ENCODE peak calls at places on chromosome 16, in ten cellular contexts. M, W, V, K, U, H, Q, O, N and G are unnamed samples.

GRCh38 chr16:46573834-46574159 is 47.4 kb downstream of the SHCBP1 start:
- DNase-seq in M (no peak), W (no peak), V (no peak), K (no peak), U (no peak), H (no peak), Q (no peak), O (no peak), N (no peak), G (no peak)

GRCh38 chr16:28902909-28903308 is 22.1 kb downstream of the RABEP2 start:
- DNase-seq in M (no peak), W (no peak), V (no peak), K (no peak), U (no peak), H (no peak), Q (no peak), O (no peak), N (no peak), G (no peak)

GRCh38 chr16:21005008-21005407 is 104.4 kb downstream of the LYRM1 start:
- DNase-seq in M (no peak), W (no peak), V (no peak), K (no peak), U (no peak), H (no peak), Q (no peak), O (no peak), N (no peak), G (no peak)

GRCh38 chr16:18003033-18003432 is 333.5 kb downstream of the NPIPA8 start:
- DNase-seq in M (no peak), W (no peak), V (no peak), K (no peak), U (no peak), H (no peak), Q (no peak), O (no peak), N (no peak), G (no peak)

GRCh38 chr16:9311303-9311954 is 220.0 kb downstream of the HAPSTR1 start:
- DNase-seq in M (peak), W (no peak), V (no peak), K (no peak), U (no peak), H (no peak), Q (no peak), O (no peak), N (peak), G (no peak)

GRCh38 chr16:15643453-15644305 is 725 bp upstream of the MARF1 start:
- DNase-seq in M (no peak), W (peak), V (peak), K (no peak), U (peak), H (peak), Q (no peak), O (peak), N (peak), G (no peak)

GRCh38 chr16:84614914-84615813 is 2.7 kb downstream of the COTL1 start:
- DNase-seq in M (no peak), W (no peak), V (no peak), K (no peak), U (no peak), H (no peak), Q (no peak), O (no peak), N (no peak), G (no peak)

GRCh38 chr16:53504665-53505064 is 1.7 kb upstream of the AKTIP start:
- DNase-seq in M (no peak), W (peak), V (no peak), K (no peak), U (no peak), H (peak), Q (no peak), O (peak), N (no peak), G (no peak)

GRCh38 chr16:64478258-64478906 is 643.5 kb downstream of the CDH11 start:
- DNase-seq in M (no peak), W (peak), V (peak), K (no peak), U (no peak), H (peak), Q (no peak), O (no peak), N (no peak), G (no peak)

GRCh38 chr16:28183441-28183840 is 28.3 kb downstream of the XPO6 start:
- DNase-seq in M (no peak), W (no peak), V (no peak), K (no peak), U (no peak), H (no peak), Q (no peak), O (no peak), N (no peak), G (no peak)

GRCh38 chr16:86414991-86415740 is 95.2 kb upstream of the FOXF1 start:
- DNase-seq in M (no peak), W (peak), V (no peak), K (no peak), U (no peak), H (no peak), Q (no peak), O (no peak), N (no peak), G (no peak)

GRCh38 chr16:27520982-27521673 is 28.6 kb downstream of the GTF3C1 start:
- DNase-seq in M (no peak), W (peak), V (no peak), K (no peak), U (no peak), H (peak), Q (no peak), O (no peak), N (no peak), G (no peak)

GRCh38 chr16:87127061-87127765 is 190.0 kb downstream of the C16orf95 start:
- DNase-seq in M (no peak), W (peak), V (no peak), K (no peak), U (peak), H (peak), Q (no peak), O (no peak), N (no peak), G (no peak)

GRCh38 chr16:53098526-53099317 is 43.9 kb downstream of the CHD9 start:
- DNase-seq in M (peak), W (peak), V (no peak), K (peak), U (peak), H (peak), Q (peak), O (peak), N (peak), G (no peak)

DNA sequence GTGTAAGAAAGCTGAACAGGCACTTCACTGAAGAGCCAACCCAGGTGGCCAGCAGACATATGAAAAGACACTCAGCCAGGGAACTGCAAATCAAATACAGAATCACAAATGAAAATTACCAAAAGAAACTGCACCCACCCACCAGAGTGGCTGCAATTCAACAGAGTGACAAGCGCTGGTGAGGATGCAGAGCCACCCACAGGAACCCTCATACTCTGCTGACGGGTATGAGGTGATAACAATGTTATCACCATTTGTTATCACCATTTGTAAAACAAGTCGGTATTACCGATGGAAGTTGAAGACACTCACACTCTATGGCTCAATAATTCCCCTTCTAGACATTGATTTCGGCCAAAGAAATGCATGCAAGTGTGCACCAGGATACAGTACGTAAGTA is 86.4 kb downstream of the ADCY9 start:
- DNase-seq in M (no peak), W (no peak), V (no peak), K (no peak), U (no peak), H (no peak), Q (no peak), O (no peak), N (no peak), G (no peak)
- TF ChIP-seq CTCF in M (no peak), W (no peak), V (no peak), K (no peak), U (no peak), H (no peak), Q (no peak), O (no peak), N (no peak), G (no peak)

GRCh38 chr16:3992297-3993051 is 112.0 kb upstream of the CREBBP start:
- DNase-seq in M (no peak), W (no peak), V (no peak), K (no peak), U (no peak), H (no peak), Q (peak), O (no peak), N (peak), G (no peak)
- TF ChIP-seq CTCF in M (no peak), W (no peak), V (no peak), K (no peak), U (no peak), H (no peak), Q (no peak), O (no peak), N (no peak), G (peak)

DNA sequence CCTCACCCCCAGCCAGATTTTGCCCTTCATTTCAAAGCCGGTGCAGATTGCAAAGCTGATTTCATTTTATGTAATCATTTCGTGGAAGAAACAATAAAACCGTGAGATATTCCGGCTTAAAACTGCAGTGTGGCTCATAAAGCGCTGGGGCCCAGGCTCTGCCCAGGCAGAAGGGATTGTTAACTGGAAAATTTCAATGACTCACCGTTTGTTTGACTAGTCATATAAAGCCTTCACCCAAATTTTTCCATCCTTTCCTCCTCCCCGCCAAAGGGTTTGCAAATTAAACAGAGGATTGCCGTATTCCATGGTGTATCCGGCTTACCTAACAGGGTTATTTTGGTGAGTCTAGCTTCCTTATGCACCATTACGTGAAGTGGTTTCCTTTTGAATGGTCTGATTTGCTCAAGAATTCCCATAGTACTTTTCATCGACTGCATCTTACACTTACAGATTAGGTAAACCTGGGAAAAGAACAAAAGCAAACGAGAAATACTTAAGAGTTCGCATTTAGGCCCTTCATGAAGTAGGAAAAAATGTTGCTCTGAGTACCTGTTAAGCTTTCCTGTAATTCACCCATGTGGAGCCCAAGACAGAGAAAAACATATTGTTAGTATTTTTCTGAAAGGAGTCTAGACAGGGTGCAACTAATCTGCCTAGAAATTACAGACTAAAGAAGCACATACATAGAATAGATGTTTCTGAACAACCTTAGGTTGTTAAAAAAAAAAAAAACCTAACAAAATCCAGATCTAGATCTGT is 949 bp upstream of the GSPT1 start:
- DNase-seq in M (no peak), W (peak), V (peak), K (no peak), U (no peak), H (peak), Q (no peak), O (no peak), N (no peak), G (no peak)
- TF ChIP-seq CTCF in M (no peak), W (no peak), V (no peak), K (no peak), U (no peak), H (no peak), Q (no peak), O (no peak), N (no peak), G (no peak)

GRCh38 chr16:88309174-88309904 is 73.4 kb upstream of the ZNF469 start:
- DNase-seq in M (peak), W (no peak), V (no peak), K (no peak), U (no peak), H (no peak), Q (no peak), O (no peak), N (no peak), G (no peak)

GRCh38 chr16:88310796-88311605 is 71.8 kb upstream of the ZNF469 start:
- DNase-seq in M (no peak), W (peak), V (no peak), K (no peak), U (no peak), H (no peak), Q (no peak), O (no peak), N (no peak), G (no peak)

GRCh38 chr16:88312732-88313131 is 70.0 kb upstream of the ZNF469 start:
- DNase-seq in M (no peak), W (no peak), V (no peak), K (no peak), U (no peak), H (no peak), Q (no peak), O (no peak), N (no peak), G (no peak)

GRCh38 chr16:88308441-88309173 is 74.2 kb upstream of the ZNF469 start:
- DNase-seq in M (peak), W (no peak), V (no peak), K (no peak), U (no peak), H (no peak), Q (no peak), O (no peak), N (no peak), G (no peak)

DNA sequence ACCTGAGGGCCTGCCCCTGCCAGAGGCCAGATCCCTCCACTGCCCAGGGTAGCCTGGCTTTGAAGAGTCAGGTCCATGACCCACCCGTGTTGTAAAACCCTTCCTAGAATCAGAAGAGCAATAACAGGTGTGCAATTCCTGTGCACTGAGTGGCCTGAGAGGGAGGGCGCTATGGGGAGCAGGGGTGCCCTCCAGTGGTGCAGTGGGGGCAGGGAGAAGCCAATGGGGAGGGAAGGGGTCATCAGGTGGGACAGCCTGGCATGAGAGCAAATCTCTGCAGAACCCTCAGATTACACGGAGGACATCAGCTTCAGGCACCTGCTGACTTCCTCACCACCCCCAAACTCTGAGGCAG is 72.9 kb upstream of the ZNF469 start:
- DNase-seq in M (no peak), W (no peak), V (no peak), K (no peak), U (no peak), H (no peak), Q (no peak), O (no peak), N (no peak), G (no peak)
- TF ChIP-seq CTCF in M (no peak), W (no peak), V (no peak), K (peak), U (no peak), H (peak), Q (no peak), O (no peak), N (no peak), G (no peak)

GRCh38 chr16:22099256-22099975 is 7.1 kb downstream of the VWA3A start:
- DNase-seq in M (no peak), W (no peak), V (no peak), K (no peak), U (no peak), H (no peak), Q (no peak), O (no peak), N (no peak), G (no peak)
- TF ChIP-seq CTCF in M (no peak), W (no peak), V (no peak), K (no peak), U (no peak), H (no peak), Q (no peak), O (no peak), N (no peak), G (no peak)

GRCh38 chr16:11521019-11521418 is 65.7 kb downstream of the LITAF start:
- DNase-seq in M (no peak), W (no peak), V (no peak), K (no peak), U (no peak), H (no peak), Q (no peak), O (no peak), N (no peak), G (no peak)

GRCh38 chr16:11526921-11527320 is 59.8 kb downstream of the LITAF start:
- DNase-seq in M (no peak), W (no peak), V (no peak), K (no peak), U (no peak), H (no peak), Q (no peak), O (peak), N (peak), G (no peak)

GRCh38 chr16:11528053-11528452 is 58.7 kb downstream of the LITAF start:
- DNase-seq in M (no peak), W (no peak), V (no peak), K (no peak), U (no peak), H (no peak), Q (no peak), O (no peak), N (no peak), G (no peak)

GRCh38 chr16:11524098-11524760 is 62.5 kb downstream of the LITAF start:
- DNase-seq in M (no peak), W (peak), V (no peak), K (no peak), U (no peak), H (no peak), Q (no peak), O (no peak), N (no peak), G (no peak)
- TF ChIP-seq CTCF in M (no peak), W (no peak), V (peak), K (no peak), U (no peak), H (no peak), Q (no peak), O (no peak), N (no peak), G (no peak)

GRCh38 chr16:1978476-1979120 is 2.7 kb downstream of the NOXO1 start:
- DNase-seq in M (no peak), W (no peak), V (no peak), K (no peak), U (no peak), H (no peak), Q (no peak), O (no peak), N (no peak), G (no peak)

GRCh38 chr16:1981398-1981836 is at the start of gene NOXO1:
- DNase-seq in M (peak), W (no peak), V (no peak), K (no peak), U (no peak), H (no peak), Q (no peak), O (peak), N (no peak), G (no peak)

GRCh38 chr16:1979271-1980025 is 1.8 kb downstream of the NOXO1 start:
- DNase-seq in M (peak), W (peak), V (no peak), K (peak), U (no peak), H (peak), Q (peak), O (no peak), N (peak), G (no peak)

GRCh38 chr16:1980770-1981087 is 540 bp downstream of the NOXO1 start:
- DNase-seq in M (no peak), W (no peak), V (no peak), K (no peak), U (no peak), H (no peak), Q (no peak), O (no peak), N (no peak), G (no peak)

DNA sequence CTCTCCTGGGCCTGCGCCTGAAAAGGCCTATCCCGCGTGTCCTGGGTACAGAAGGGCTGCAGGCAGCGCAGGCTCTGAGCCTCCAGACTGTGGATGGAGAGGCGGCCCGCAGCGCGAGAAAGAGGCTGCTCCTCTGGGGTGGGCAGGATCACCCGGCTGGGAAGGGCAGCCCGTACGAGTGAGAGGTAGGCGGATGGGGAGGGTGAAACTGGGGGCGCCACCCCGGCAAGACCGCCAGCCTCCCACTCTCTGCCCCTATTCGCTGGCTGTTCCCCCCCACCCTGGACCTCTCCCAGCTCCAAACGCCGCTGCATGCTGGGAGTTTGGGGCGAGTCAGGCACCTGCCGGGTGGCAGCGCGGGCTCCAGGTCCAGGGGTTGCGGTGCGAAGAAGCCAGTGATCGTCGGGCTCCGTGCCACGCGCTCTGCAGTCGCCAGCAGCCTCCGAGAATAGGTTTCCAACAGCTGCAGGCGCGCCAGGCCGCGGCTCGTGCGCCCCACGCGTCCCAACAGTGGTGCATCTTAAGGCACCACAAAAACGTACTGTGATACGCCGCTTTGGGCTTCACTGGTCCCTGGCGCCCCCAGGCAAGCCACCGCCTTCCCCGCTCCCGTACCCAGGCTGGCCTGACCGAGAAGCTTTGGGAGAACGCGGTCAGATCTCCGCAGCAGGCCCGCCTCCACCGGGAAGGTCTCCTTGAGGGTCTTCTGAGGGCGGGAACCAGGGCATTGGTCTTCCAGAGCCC is 1.1 kb downstream of the NOXO1 start:
- DNase-seq in M (no peak), W (no peak), V (no peak), K (no peak), U (no peak), H (no peak), Q (no peak), O (no peak), N (no peak), G (no peak)
- TF ChIP-seq CTCF in M (no peak), W (no peak), V (no peak), K (no peak), U (no peak), H (no peak), Q (no peak), O (no peak), N (no peak), G (no peak)

GRCh38 chr16:997440-998051 is 16.0 kb downstream of the SOX8 start:
- DNase-seq in M (no peak), W (peak), V (no peak), K (no peak), U (no peak), H (peak), Q (no peak), O (no peak), N (peak), G (peak)
- TF ChIP-seq CTCF in M (no peak), W (no peak), V (no peak), K (no peak), U (no peak), H (no peak), Q (no peak), O (no peak), N (no peak), G (no peak)

GRCh38 chr16:30000768-30001631 is 5.0 kb downstream of the INO80E start:
- DNase-seq in M (no peak), W (no peak), V (no peak), K (no peak), U (no peak), H (no peak), Q (peak), O (no peak), N (no peak), G (no peak)
- TF ChIP-seq CTCF in M (no peak), W (no peak), V (peak), K (no peak), U (no peak), H (no peak), Q (no peak), O (no peak), N (no peak), G (no peak)